ENCODE peak calls at places on chromosomes 5 and 9, in ten cellular contexts. One of them, this sample, is unnamed.

GRCh38 chr5:68378204-68378830 is 162.8 kb downstream of the PIK3R1 start:
- DNase-seq in HTR-8/SVneo: no peak
- DNase-seq in A172: no peak
- DNase-seq in anterior cingulate cortex: no peak
- DNase-seq in progenitor cell of endocrine pancreas: no peak
- DNase-seq in fibroblast of lung: no peak
- DNase-seq in CD4-positive, alpha-beta T cell: peak
- DNase-seq in stimulated activated naive B cell treated with anti-CD40 and anti-IgM and Interleukin-4, amounts not matched to agents 10 μg/mL and 1 μg/mL and 100 μg/mL, for 72 hours: peak
- DNase-seq in Kasumi-1: peak
- DNase-seq in EH: no peak
- DNase-seq in this sample: no peak

GRCh38 chr5:168110384-168110783 is 181.1 kb upstream of the WWC1 start:
- DNase-seq in HTR-8/SVneo: no peak
- DNase-seq in A172: no peak
- DNase-seq in anterior cingulate cortex: no peak
- DNase-seq in progenitor cell of endocrine pancreas: no peak
- DNase-seq in fibroblast of lung: no peak
- DNase-seq in CD4-positive, alpha-beta T cell: no peak
- DNase-seq in stimulated activated naive B cell treated with anti-CD40 and anti-IgM and Interleukin-4, amounts not matched to agents 10 μg/mL and 1 μg/mL and 100 μg/mL, for 72 hours: no peak
- DNase-seq in Kasumi-1: no peak
- DNase-seq in EH: no peak
- DNase-seq in this sample: no peak

GRCh38 chr5:17897776-17898175 is 263.5 kb downstream of the TAF11L14 start:
- DNase-seq in HTR-8/SVneo: no peak
- DNase-seq in A172: no peak
- DNase-seq in anterior cingulate cortex: no peak
- DNase-seq in progenitor cell of endocrine pancreas: no peak
- DNase-seq in fibroblast of lung: no peak
- DNase-seq in CD4-positive, alpha-beta T cell: no peak
- DNase-seq in stimulated activated naive B cell treated with anti-CD40 and anti-IgM and Interleukin-4, amounts not matched to agents 10 μg/mL and 1 μg/mL and 100 μg/mL, for 72 hours: no peak
- DNase-seq in Kasumi-1: no peak
- DNase-seq in EH: no peak
- DNase-seq in this sample: no peak

GRCh38 chr5:75457691-75458090 is 53.7 kb downstream of the CERT1 start:
- DNase-seq in HTR-8/SVneo: no peak
- DNase-seq in A172: no peak
- DNase-seq in anterior cingulate cortex: no peak
- DNase-seq in progenitor cell of endocrine pancreas: no peak
- DNase-seq in fibroblast of lung: no peak
- DNase-seq in CD4-positive, alpha-beta T cell: no peak
- DNase-seq in stimulated activated naive B cell treated with anti-CD40 and anti-IgM and Interleukin-4, amounts not matched to agents 10 μg/mL and 1 μg/mL and 100 μg/mL, for 72 hours: no peak
- DNase-seq in Kasumi-1: no peak
- DNase-seq in EH: no peak
- DNase-seq in this sample: no peak

GRCh38 chr9:31135567-31135966 is 1248.9 kb upstream of the ACO1 start:
- DNase-seq in HTR-8/SVneo: no peak
- DNase-seq in A172: no peak
- DNase-seq in anterior cingulate cortex: no peak
- DNase-seq in progenitor cell of endocrine pancreas: no peak
- DNase-seq in fibroblast of lung: peak
- DNase-seq in CD4-positive, alpha-beta T cell: no peak
- DNase-seq in stimulated activated naive B cell treated with anti-CD40 and anti-IgM and Interleukin-4, amounts not matched to agents 10 μg/mL and 1 μg/mL and 100 μg/mL, for 72 hours: no peak
- DNase-seq in Kasumi-1: no peak
- DNase-seq in EH: no peak
- DNase-seq in this sample: no peak

GRCh38 chr9:2758162-2758950 is 41.0 kb downstream of the KCNV2 start:
- DNase-seq in HTR-8/SVneo: no peak
- DNase-seq in A172: no peak
- DNase-seq in anterior cingulate cortex: no peak
- DNase-seq in progenitor cell of endocrine pancreas: no peak
- DNase-seq in fibroblast of lung: no peak
- DNase-seq in CD4-positive, alpha-beta T cell: no peak
- DNase-seq in stimulated activated naive B cell treated with anti-CD40 and anti-IgM and Interleukin-4, amounts not matched to agents 10 μg/mL and 1 μg/mL and 100 μg/mL, for 72 hours: no peak
- DNase-seq in Kasumi-1: no peak
- DNase-seq in EH: peak
- DNase-seq in this sample: no peak

GRCh38 chr5:132677191-132677590 is 3.4 kb downstream of the IL4 start:
- DNase-seq in HTR-8/SVneo: peak
- DNase-seq in A172: peak
- DNase-seq in anterior cingulate cortex: no peak
- DNase-seq in progenitor cell of endocrine pancreas: no peak
- DNase-seq in fibroblast of lung: peak
- DNase-seq in CD4-positive, alpha-beta T cell: no peak
- DNase-seq in stimulated activated naive B cell treated with anti-CD40 and anti-IgM and Interleukin-4, amounts not matched to agents 10 μg/mL and 1 μg/mL and 100 μg/mL, for 72 hours: no peak
- DNase-seq in Kasumi-1: no peak
- DNase-seq in EH: peak
- DNase-seq in this sample: no peak

GRCh38 chr9:8859416-8859815 is 1059.8 kb upstream of the DMAC1 start:
- DNase-seq in HTR-8/SVneo: no peak
- DNase-seq in A172: no peak
- DNase-seq in anterior cingulate cortex: no peak
- DNase-seq in progenitor cell of endocrine pancreas: no peak
- DNase-seq in fibroblast of lung: no peak
- DNase-seq in CD4-positive, alpha-beta T cell: no peak
- DNase-seq in stimulated activated naive B cell treated with anti-CD40 and anti-IgM and Interleukin-4, amounts not matched to agents 10 μg/mL and 1 μg/mL and 100 μg/mL, for 72 hours: no peak
- DNase-seq in Kasumi-1: no peak
- DNase-seq in EH: no peak
- DNase-seq in this sample: peak

GRCh38 chr5:150945501-150945900 is 40.7 kb upstream of the ZNF300 start:
- DNase-seq in HTR-8/SVneo: no peak
- DNase-seq in A172: peak
- DNase-seq in anterior cingulate cortex: no peak
- DNase-seq in progenitor cell of endocrine pancreas: no peak
- DNase-seq in fibroblast of lung: peak
- DNase-seq in CD4-positive, alpha-beta T cell: no peak
- DNase-seq in stimulated activated naive B cell treated with anti-CD40 and anti-IgM and Interleukin-4, amounts not matched to agents 10 μg/mL and 1 μg/mL and 100 μg/mL, for 72 hours: no peak
- DNase-seq in Kasumi-1: no peak
- DNase-seq in EH: peak
- DNase-seq in this sample: no peak

This sample was measured in globus pallidus.